ENCODE peak calls at places on chromosomes 11 and 22, in four cellular contexts. P is HepG2, N is K562, J is GM12878. Q is an unnamed sample.

GRCh38 chr11:67563354-67564114 is 20.1 kb upstream of the GSTP1 start:
- DNase-seq in P (no peak), N (no peak), J (no peak), Q (no peak)

GRCh38 chr22:24028533-24028932 is 17.4 kb downstream of the CABIN1 start:
- DNase-seq in P (no peak), N (no peak), J (no peak), Q (no peak)

GRCh38 chr11:68047437-68048290 is 8.8 kb downstream of the TCIRG1 start:
- DNase-seq in P (no peak), N (no peak), J (no peak), Q (no peak)

GRCh38 chr11:108938604-108939003 is 273.7 kb downstream of the DDX10 start:
- DNase-seq in P (no peak), N (no peak), J (no peak), Q (no peak)

GRCh38 chr11:17531071-17531817 is 13.0 kb downstream of the USH1C start:
- DNase-seq in P (no peak), N (no peak), J (no peak), Q (no peak)

GRCh38 chr11:103601230-103601846 is 435.1 kb upstream of the DDI1 start:
- DNase-seq in P (peak), N (peak), J (no peak), Q (peak)

GRCh38 chr11:122671270-122671906 is 15.9 kb downstream of the UBASH3B start:
- DNase-seq in P (no peak), N (no peak), J (no peak), Q (no peak)

GRCh38 chr11:117094776-117095175 is 3.5 kb downstream of the SIK3 start:
- DNase-seq in P (no peak), N (no peak), J (no peak), Q (no peak)

GRCh38 chr22:35630387-35630793 is 13.3 kb upstream of the MB start:
- DNase-seq in P (no peak), N (no peak), J (no peak), Q (no peak)

GRCh38 chr22:27507935-27508504 is 293.5 kb downstream of the MN1 start:
- DNase-seq in P (no peak), N (no peak), J (no peak), Q (no peak)

GRCh38 chr11:17828311-17828751 is 93.8 kb downstream of the KCNC1 start:
- DNase-seq in P (no peak), N (no peak), J (no peak), Q (no peak)

GRCh38 chr11:131036544-131036943 is 120.3 kb upstream of the SNX19 start:
- DNase-seq in P (no peak), N (no peak), J (no peak), Q (no peak)

GRCh38 chr11:61587951-61588695 is 7.2 kb upstream of the SYT7 start:
- DNase-seq in P (no peak), N (peak), J (no peak), Q (peak)

GRCh38 chr11:911031-911889 is 650 bp upstream of the CHID1 start:
- DNase-seq in P (no peak), N (peak), J (no peak), Q (peak)

GRCh38 chr11:75663808-75664207 is 5.0 kb downstream of the MAP6 start:
- DNase-seq in P (no peak), N (no peak), J (no peak), Q (no peak)

GRCh38 chr11:117026593-117027330 is 71.5 kb downstream of the SIK3 start:
- DNase-seq in P (no peak), N (no peak), J (no peak), Q (no peak)

GRCh38 chr11:66728760-66729385 is at the start of gene SPTBN2:
- DNase-seq in P (no peak), N (peak), J (no peak), Q (no peak)

GRCh38 chr22:24325105-24325757 is 54.6 kb downstream of the SPECC1L start:
- DNase-seq in P (peak), N (peak), J (peak), Q (peak)

GRCh38 chr22:20053407-20054033 is 26.5 kb upstream of the DGCR8 start:
- DNase-seq in P (no peak), N (no peak), J (no peak), Q (no peak)

GRCh38 chr11:121576531-121576930 is 123.8 kb upstream of the SORL1-AS1 start:
- DNase-seq in P (no peak), N (no peak), J (peak), Q (no peak)

GRCh38 chr11:57255618-57256017 is 18.6 kb upstream of the APLNR start:
- DNase-seq in P (no peak), N (no peak), J (no peak), Q (no peak)

GRCh38 chr11:6433998-6434650 is 6.7 kb downstream of the HPX start:
- DNase-seq in P (peak), N (no peak), J (no peak), Q (no peak)

GRCh38 chr11:59187587-59187986 is 15.7 kb downstream of the DTX4 start:
- DNase-seq in P (no peak), N (no peak), J (no peak), Q (no peak)

GRCh38 chr11:126808851-126809250 is 191.7 kb downstream of the KIRREL3 start:
- DNase-seq in P (no peak), N (no peak), J (no peak), Q (no peak)

GRCh38 chr11:63764201-63764711 is 4.3 kb downstream of the ZFTA start:
- DNase-seq in P (no peak), N (no peak), J (no peak), Q (no peak)

GRCh38 chr11:34643846-34644245 is 23.0 kb downstream of the EHF start:
- DNase-seq in P (no peak), N (no peak), J (no peak), Q (no peak)
- TF ChIP-seq TARDBP in P (no peak), N (no peak), J (no peak), Q (no peak)

DNA sequence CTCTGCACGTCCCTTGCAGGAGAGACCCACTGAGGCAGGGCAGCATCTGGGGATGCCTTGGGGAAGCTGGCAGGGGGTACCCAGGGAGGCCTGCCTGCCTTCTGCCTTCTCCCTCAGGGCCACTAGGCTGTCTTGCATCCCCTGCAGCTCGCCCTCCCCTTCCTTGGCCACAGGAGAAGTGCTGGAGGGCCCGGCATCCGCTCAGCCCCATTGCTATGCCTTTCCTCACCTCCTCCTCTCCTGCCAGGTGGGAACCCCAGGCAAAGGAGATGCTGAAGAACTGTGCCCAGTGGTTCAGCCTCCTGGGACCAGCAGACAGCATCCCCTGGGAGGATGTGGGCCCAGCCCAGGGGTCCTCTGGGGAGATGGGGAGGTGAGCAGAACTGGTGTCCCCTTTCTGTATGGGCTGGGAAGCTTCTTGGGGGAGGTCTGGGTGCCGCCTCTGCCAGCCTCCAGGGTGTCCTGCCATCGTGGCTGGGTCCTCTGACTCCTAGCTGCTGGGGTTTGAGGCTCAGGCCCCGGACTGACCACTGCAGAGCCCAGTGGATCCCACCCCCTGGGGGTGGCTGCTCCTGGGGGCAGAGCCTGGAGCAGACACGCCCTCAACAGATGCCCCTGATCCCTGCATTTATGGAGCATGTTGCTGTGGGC is 20.6 kb downstream of the MRGPRG start:
- DNase-seq in P (no peak), N (peak), J (no peak), Q (no peak)
- TF ChIP-seq TARDBP in P (no peak), N (no peak), J (no peak), Q (no peak)

DNA sequence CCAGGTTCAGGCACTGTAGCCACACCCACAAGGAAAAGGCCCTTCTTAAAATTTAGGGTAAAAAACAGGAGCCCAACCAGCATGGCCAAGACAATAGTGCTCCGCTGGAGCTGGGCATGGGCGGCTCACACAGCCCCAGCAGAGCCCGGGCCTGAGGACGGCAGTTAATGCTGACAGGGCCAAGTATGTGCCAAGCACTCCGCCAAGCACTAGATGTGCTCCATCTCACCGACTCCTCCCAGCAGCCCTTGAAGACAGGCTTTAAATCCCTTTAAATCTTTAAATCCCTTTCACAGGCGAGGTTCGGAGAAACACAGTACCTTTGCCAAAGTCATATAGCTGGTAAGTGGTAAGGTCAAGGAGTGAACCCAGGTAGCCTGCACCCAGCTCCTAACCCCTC is 4.8 kb downstream of the ARFGAP2 start:
- DNase-seq in P (no peak), N (no peak), J (no peak), Q (no peak)
- TF ChIP-seq TARDBP in P (no peak), N (no peak), J (no peak), Q (no peak)

GRCh38 chr11:46917109-46918086 is 952 bp downstream of the LRP4 start:
- DNase-seq in P (peak), N (no peak), J (no peak), Q (no peak)

GRCh38 chr11:46916669-46917108 is 1.7 kb downstream of the LRP4 start:
- DNase-seq in P (peak), N (peak), J (no peak), Q (peak)

GRCh38 chr11:46916251-46916650 is 2.1 kb downstream of the LRP4 start:
- DNase-seq in P (no peak), N (no peak), J (no peak), Q (no peak)

GRCh38 chr11:46918778-46919513 is 596 bp upstream of the LRP4 start:
- DNase-seq in P (no peak), N (no peak), J (no peak), Q (no peak)

DNA sequence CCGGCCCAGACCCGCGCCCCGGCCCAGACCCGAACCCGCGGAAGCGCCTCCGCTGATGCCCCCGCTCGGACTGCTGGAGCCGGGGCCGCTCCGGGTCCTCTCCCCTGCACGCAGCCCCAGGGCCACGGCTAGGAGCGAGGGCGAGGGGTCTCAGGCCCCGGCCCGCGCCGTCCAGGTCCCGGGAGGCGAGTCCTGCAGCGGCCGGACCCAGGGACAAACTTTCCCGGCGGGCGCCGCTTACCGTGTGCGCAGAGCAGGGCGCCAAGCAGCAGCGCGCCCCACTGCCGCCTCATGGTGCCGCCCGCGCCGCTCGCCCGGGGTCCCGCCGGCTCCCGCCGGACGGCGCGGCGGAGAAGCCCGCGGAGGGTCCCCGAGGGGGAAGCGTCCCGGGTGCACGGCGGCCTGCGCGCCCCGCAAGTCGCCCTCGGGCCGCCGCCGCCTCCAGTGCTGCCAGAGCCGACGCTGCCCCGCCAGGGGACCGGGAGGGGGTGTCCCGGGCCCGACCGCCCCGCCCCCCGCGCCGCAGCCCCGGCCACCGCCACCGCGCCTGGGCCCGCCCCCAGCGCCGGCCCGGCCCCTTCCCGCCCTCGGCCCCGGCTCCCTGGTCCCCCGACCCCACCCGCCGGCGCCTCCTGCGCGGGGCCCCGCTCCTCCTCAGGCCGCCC is at the start of gene LRP4:
- DNase-seq in P (no peak), N (peak), J (no peak), Q (peak)
- TF ChIP-seq TARDBP in P (no peak), N (no peak), J (no peak), Q (no peak)

DNA sequence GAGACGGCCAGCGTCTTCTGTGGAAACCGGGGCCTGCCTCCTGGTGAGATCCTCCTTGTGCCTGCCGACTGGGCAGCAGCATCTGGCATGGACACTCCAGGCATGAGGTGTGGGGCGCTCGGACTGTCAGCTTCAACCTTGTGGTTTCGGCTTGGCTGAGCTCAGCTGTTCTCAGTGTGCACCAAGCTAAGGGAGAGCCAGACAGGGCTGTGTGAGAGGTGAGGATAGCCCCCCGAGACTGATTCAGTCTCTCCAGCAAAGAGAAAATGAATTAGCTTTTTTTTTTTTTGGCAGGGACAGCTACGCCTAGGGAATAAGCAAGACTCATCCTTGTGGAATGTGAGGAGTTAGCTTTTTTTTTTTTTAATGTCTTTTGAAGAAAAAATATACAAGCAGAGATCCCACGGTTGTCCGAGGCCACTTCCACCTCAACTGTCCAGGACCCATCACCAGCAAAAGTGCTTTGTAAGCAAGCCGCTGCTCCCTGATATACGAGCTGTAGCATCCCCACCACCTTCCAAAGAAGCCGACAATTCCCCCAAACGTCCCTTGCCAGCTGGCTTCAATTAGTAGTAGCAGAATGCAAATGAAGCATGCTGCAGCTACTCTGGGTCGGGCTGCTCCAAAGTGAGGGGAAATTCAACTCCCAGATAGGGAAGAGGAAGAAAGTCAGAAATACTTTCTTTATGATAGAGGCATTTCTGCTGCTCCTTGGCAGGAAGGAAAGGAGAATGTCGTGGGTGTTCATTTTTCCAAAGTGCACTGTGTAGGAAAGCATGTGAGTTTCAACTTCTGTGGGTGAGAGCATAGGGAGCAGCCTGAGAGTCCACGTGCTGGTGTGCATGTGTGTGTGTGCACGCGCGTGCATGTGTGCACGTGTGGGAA is 9.8 kb upstream of the THY1 start:
- DNase-seq in P (no peak), N (no peak), J (no peak), Q (no peak)
- TF ChIP-seq TARDBP in P (no peak), N (no peak), J (no peak), Q (no peak)

GRCh38 chr11:19306570-19306969 is 65.8 kb upstream of the E2F8 start:
- DNase-seq in P (no peak), N (no peak), J (no peak), Q (no peak)

GRCh38 chr11:19313140-19313539 is 72.4 kb upstream of the E2F8 start:
- DNase-seq in P (no peak), N (no peak), J (no peak), Q (no peak)

GRCh38 chr11:19307498-19307897 is 66.8 kb upstream of the E2F8 start:
- DNase-seq in P (no peak), N (no peak), J (no peak), Q (no peak)

GRCh38 chr11:19315511-19315910 is 74.8 kb upstream of the E2F8 start:
- DNase-seq in P (no peak), N (no peak), J (no peak), Q (no peak)

DNA sequence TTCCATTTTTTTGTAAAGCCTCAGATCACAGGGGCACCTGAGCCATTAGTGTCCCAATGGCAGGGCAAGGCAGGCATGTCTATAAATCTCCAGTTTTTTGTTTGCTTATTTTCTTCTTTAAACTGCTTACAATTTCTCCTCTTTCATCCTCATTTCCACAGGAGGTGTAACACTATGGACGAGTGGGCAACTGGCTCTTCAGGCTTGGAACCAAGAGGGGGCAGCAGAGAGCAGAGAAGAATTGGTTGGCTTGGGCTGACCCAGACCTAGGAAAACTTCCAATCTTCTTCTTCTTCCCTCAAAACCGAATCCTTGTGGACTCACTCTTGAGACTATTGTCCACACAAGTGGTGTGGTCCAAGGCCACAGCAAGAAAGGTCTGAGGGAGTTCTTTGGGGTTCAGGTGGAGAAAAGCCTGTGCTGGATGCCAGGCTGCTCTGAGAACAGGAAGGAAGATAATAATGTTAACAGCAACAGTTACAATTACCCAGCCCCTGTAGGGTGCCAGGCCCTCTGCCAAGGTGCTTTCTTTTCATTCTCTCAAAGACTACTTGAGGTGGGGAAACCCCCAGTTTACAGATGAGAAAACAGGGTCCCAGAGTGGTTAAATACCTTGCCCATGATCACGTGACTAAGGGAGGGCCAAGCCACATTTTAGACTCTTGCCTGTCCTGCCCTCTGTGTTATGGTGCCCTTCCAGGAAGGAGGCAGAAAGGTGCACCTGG is 70.7 kb upstream of the E2F8 start:
- DNase-seq in P (peak), N (peak), J (peak), Q (peak)
- TF ChIP-seq TARDBP in P (no peak), N (no peak), J (no peak), Q (no peak)

GRCh38 chr11:7667460-7667859 is 5.8 kb downstream of the CYB5R2 start:
- DNase-seq in P (no peak), N (no peak), J (no peak), Q (no peak)
- TF ChIP-seq TARDBP in P (no peak), N (no peak), J (no peak), Q (no peak)

Q was measured in HEK293T.